ENCODE peak calls at places on chromosomes 3 and 15, in six cellular contexts. One of them, this sample, is unnamed. For H3K4me1, the result is how much of the 10 kb centered on the place peaks cover.

GRCh38 chr15:45157974-45158373 is 28.2 kb downstream of the DUOX1 start:
- DNase-seq in IMR-90: peak
- DNase-seq in GM23338: peak
- DNase-seq in tibial artery: no peak
- DNase-seq in GM23248: peak
- DNase-seq in cardiac muscle cell: peak
- DNase-seq in this sample: no peak

GRCh38 chr15:35928847-35929246 is 382.9 kb upstream of the DPH6 start:
- DNase-seq in IMR-90: no peak
- DNase-seq in GM23338: no peak
- DNase-seq in tibial artery: no peak
- DNase-seq in GM23248: no peak
- DNase-seq in cardiac muscle cell: no peak
- DNase-seq in this sample: no peak

GRCh38 chr15:69074011-69074842 is 59.7 kb downstream of the NOX5 start:
- DNase-seq in IMR-90: peak
- DNase-seq in GM23338: peak
- DNase-seq in tibial artery: peak
- DNase-seq in GM23248: peak
- DNase-seq in cardiac muscle cell: peak
- DNase-seq in this sample: peak

GRCh38 chr3:157865449-157865862 is 240.8 kb downstream of the SHOX2 start:
- DNase-seq in IMR-90: no peak
- DNase-seq in GM23338: peak
- DNase-seq in tibial artery: no peak
- DNase-seq in GM23248: no peak
- DNase-seq in cardiac muscle cell: peak
- DNase-seq in this sample: peak

GRCh38 chr15:87045741-87046140 is 966.1 kb downstream of the AGBL1 start:
- DNase-seq in IMR-90: no peak
- DNase-seq in GM23338: no peak
- DNase-seq in tibial artery: no peak
- DNase-seq in GM23248: no peak
- DNase-seq in cardiac muscle cell: no peak
- DNase-seq in this sample: no peak

GRCh38 chr3:12294885-12295580 is 6.2 kb downstream of the PPARG start:
- DNase-seq in IMR-90: peak
- DNase-seq in GM23338: no peak
- DNase-seq in tibial artery: no peak
- DNase-seq in GM23248: peak
- DNase-seq in cardiac muscle cell: peak
- DNase-seq in this sample: no peak

GRCh38 chr3:113783463-113783862 is 36.6 kb downstream of the ATP6V1A start:
- DNase-seq in IMR-90: peak
- DNase-seq in GM23338: no peak
- DNase-seq in tibial artery: no peak
- DNase-seq in GM23248: peak
- DNase-seq in cardiac muscle cell: peak
- DNase-seq in this sample: no peak

GRCh38 chr3:149384911-149385321 is 7.5 kb upstream of the TM4SF1 start:
- DNase-seq in IMR-90: peak
- DNase-seq in GM23338: no peak
- DNase-seq in tibial artery: no peak
- DNase-seq in GM23248: peak
- DNase-seq in cardiac muscle cell: peak
- DNase-seq in this sample: no peak

GRCh38 chr3:58049143-58049785 is 41.0 kb downstream of the FLNB start:
- DNase-seq in IMR-90: peak
- DNase-seq in GM23338: peak
- DNase-seq in tibial artery: peak
- DNase-seq in GM23248: peak
- DNase-seq in cardiac muscle cell: peak
- DNase-seq in this sample: peak

GRCh38 chr3:35633332-35634124 is 5.8 kb upstream of the ARPP21 start:
- DNase-seq in IMR-90: no peak
- DNase-seq in GM23338: no peak
- DNase-seq in tibial artery: no peak
- DNase-seq in GM23248: no peak
- DNase-seq in cardiac muscle cell: peak
- DNase-seq in this sample: no peak

GRCh38 chr3:11379824-11380281 is 107.7 kb downstream of the ATG7 start:
- DNase-seq in IMR-90: no peak
- DNase-seq in GM23338: no peak
- DNase-seq in tibial artery: no peak
- DNase-seq in GM23248: no peak
- DNase-seq in cardiac muscle cell: peak
- DNase-seq in this sample: no peak

GRCh38 chr15:43361313-43361903 is 9.4 kb downstream of the ZSCAN29 start:
- DNase-seq in IMR-90: no peak
- DNase-seq in GM23338: peak
- DNase-seq in tibial artery: no peak
- DNase-seq in GM23248: peak
- DNase-seq in cardiac muscle cell: no peak
- DNase-seq in this sample: no peak

GRCh38 chr3:137039570-137039969 is 81.8 kb downstream of the IL20RB start:
- DNase-seq in IMR-90: no peak
- DNase-seq in GM23338: no peak
- DNase-seq in tibial artery: no peak
- DNase-seq in GM23248: peak
- DNase-seq in cardiac muscle cell: peak
- DNase-seq in this sample: no peak

GRCh38 chr3:167929937-167930336 is 165.8 kb downstream of the GOLIM4 start:
- DNase-seq in IMR-90: no peak
- DNase-seq in GM23338: peak
- DNase-seq in tibial artery: no peak
- DNase-seq in GM23248: no peak
- DNase-seq in cardiac muscle cell: no peak
- DNase-seq in this sample: peak

GRCh38 chr3:149247929-149248691 is 26.5 kb upstream of the CP start:
- DNase-seq in IMR-90: peak
- DNase-seq in GM23338: peak
- DNase-seq in tibial artery: no peak
- DNase-seq in GM23248: peak
- DNase-seq in cardiac muscle cell: peak
- DNase-seq in this sample: no peak

GRCh38 chr15:97929456-97930229 is 30.9 kb upstream of the ARRDC4 start:
- DNase-seq in IMR-90: no peak
- DNase-seq in GM23338: no peak
- DNase-seq in tibial artery: no peak
- DNase-seq in GM23248: no peak
- DNase-seq in cardiac muscle cell: no peak
- DNase-seq in this sample: no peak
- H3K27ac ChIP-seq in IMR-90: no peak
- H3K27ac ChIP-seq in GM23338: no peak
- H3K27ac ChIP-seq in tibial artery: no peak
- H3K27ac ChIP-seq in GM23248: no peak
- H3K27ac ChIP-seq in cardiac muscle cell: no peak
- H3K27ac ChIP-seq in this sample: no peak

GRCh38 chr3:15023719-15024118 is 41.4 kb downstream of the MRPS25 start:
- DNase-seq in IMR-90: no peak
- DNase-seq in GM23338: no peak
- DNase-seq in tibial artery: no peak
- DNase-seq in GM23248: no peak
- DNase-seq in cardiac muscle cell: no peak
- DNase-seq in this sample: no peak

DNA sequence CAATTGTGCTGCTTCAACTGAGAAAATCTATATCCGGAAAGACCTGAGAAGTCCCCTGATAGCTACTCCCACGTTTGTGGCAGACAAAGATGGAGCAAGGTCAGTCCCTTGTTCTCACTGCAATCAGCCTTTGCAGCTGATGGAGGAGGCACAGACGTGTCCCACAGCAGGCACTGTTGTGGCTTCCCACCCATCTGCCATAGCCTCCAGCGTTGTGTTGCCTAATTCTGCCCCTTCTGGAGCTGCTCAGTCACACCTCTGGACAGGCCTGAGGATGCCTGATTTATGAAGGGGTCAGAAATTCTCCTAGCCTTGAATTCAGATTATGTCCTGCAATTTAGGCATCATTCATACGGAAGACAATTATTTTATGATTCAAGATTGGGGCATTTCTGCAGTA is 41.9 kb downstream of the MRPS25 start:
- DNase-seq in IMR-90: no peak
- DNase-seq in GM23338: no peak
- DNase-seq in tibial artery: no peak
- DNase-seq in GM23248: no peak
- DNase-seq in cardiac muscle cell: no peak
- DNase-seq in this sample: no peak
- H3K4me1 ChIP-seq in IMR-90: under half
- H3K4me1 ChIP-seq in GM23338: under half
- H3K4me1 ChIP-seq in tibial artery: under half
- H3K4me1 ChIP-seq in GM23248: under half
- H3K4me1 ChIP-seq in cardiac muscle cell: under half
- H3K4me1 ChIP-seq in this sample: under half

DNA sequence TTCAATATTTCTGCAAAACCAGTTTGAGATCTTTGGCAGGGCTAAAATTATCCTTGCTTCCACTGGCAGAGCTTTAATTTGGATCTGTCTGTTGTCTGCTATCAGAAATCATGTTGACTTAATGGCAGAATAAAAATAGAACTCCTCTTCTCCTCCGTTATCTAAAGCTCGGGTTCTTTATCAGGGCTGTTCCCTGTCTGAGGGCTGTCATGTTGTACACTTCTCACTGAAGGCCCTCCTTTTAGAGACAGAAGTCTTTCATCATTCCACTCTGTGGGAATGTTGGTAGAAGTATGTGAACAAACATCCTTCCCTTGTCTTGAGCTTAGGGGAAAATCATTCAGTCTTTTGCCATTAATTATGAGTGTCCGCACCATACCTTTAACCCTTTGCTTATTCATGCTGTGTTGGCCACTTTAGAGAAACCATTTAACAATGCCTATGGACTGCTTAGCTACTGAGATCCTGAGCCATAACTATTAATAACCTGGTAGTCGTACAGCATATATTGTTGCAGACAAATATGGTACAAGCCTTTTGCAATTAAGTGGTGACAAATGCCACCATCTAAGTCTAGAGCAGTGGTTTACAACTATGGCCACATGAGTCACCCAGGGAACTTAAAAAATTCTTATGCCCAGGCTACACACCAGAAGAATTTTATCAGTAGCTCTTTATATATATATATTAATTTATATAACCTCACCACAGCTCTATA is 226.0 kb upstream of the TPM1 start:
- DNase-seq in IMR-90: no peak
- DNase-seq in GM23338: no peak
- DNase-seq in tibial artery: no peak
- DNase-seq in GM23248: no peak
- DNase-seq in cardiac muscle cell: peak
- DNase-seq in this sample: peak
- H3K27ac ChIP-seq in IMR-90: no peak
- H3K27ac ChIP-seq in GM23338: no peak
- H3K27ac ChIP-seq in tibial artery: no peak
- H3K27ac ChIP-seq in GM23248: no peak
- H3K27ac ChIP-seq in cardiac muscle cell: peak
- H3K27ac ChIP-seq in this sample: peak

GRCh38 chr15:90067181-90067952 is 34.9 kb downstream of the IDH2 start:
- DNase-seq in IMR-90: no peak
- DNase-seq in GM23338: no peak
- DNase-seq in tibial artery: no peak
- DNase-seq in GM23248: no peak
- DNase-seq in cardiac muscle cell: no peak
- DNase-seq in this sample: no peak
- H3K4me1 ChIP-seq in IMR-90: under half
- H3K4me1 ChIP-seq in GM23338: under half
- H3K4me1 ChIP-seq in tibial artery: under half
- H3K4me1 ChIP-seq in GM23248: under half
- H3K4me1 ChIP-seq in cardiac muscle cell: under half
- H3K4me1 ChIP-seq in this sample: under half

GRCh38 chr15:59352189-59352588 is 20.5 kb downstream of the MYO1E start:
- DNase-seq in IMR-90: no peak
- DNase-seq in GM23338: no peak
- DNase-seq in tibial artery: no peak
- DNase-seq in GM23248: no peak
- DNase-seq in cardiac muscle cell: no peak
- DNase-seq in this sample: no peak
- H3K27ac ChIP-seq in IMR-90: no peak
- H3K27ac ChIP-seq in GM23338: no peak
- H3K27ac ChIP-seq in tibial artery: no peak
- H3K27ac ChIP-seq in GM23248: no peak
- H3K27ac ChIP-seq in cardiac muscle cell: no peak
- H3K27ac ChIP-seq in this sample: peak

GRCh38 chr3:170531054-170531453 is 54.8 kb downstream of the SLC7A14 start:
- DNase-seq in IMR-90: no peak
- DNase-seq in GM23338: no peak
- DNase-seq in tibial artery: no peak
- DNase-seq in GM23248: no peak
- DNase-seq in cardiac muscle cell: no peak
- DNase-seq in this sample: no peak

GRCh38 chr3:170536712-170537111 is 49.2 kb downstream of the SLC7A14 start:
- DNase-seq in IMR-90: no peak
- DNase-seq in GM23338: no peak
- DNase-seq in tibial artery: no peak
- DNase-seq in GM23248: no peak
- DNase-seq in cardiac muscle cell: no peak
- DNase-seq in this sample: no peak

GRCh38 chr3:170531557-170532335 is 54.1 kb downstream of the SLC7A14 start:
- DNase-seq in IMR-90: no peak
- DNase-seq in GM23338: no peak
- DNase-seq in tibial artery: peak
- DNase-seq in GM23248: peak
- DNase-seq in cardiac muscle cell: no peak
- DNase-seq in this sample: no peak

GRCh38 chr3:170532573-170532972 is 53.3 kb downstream of the SLC7A14 start:
- DNase-seq in IMR-90: no peak
- DNase-seq in GM23338: no peak
- DNase-seq in tibial artery: no peak
- DNase-seq in GM23248: no peak
- DNase-seq in cardiac muscle cell: no peak
- DNase-seq in this sample: no peak

GRCh38 chr3:170534232-170534631 is 51.6 kb downstream of the SLC7A14 start:
- DNase-seq in IMR-90: no peak
- DNase-seq in GM23338: no peak
- DNase-seq in tibial artery: no peak
- DNase-seq in GM23248: no peak
- DNase-seq in cardiac muscle cell: no peak
- DNase-seq in this sample: no peak
- H3K4me1 ChIP-seq in IMR-90: under half
- H3K4me1 ChIP-seq in GM23338: under half
- H3K4me1 ChIP-seq in tibial artery: under half
- H3K4me1 ChIP-seq in GM23248: under half
- H3K4me1 ChIP-seq in cardiac muscle cell: under half
- H3K4me1 ChIP-seq in this sample: under half

DNA sequence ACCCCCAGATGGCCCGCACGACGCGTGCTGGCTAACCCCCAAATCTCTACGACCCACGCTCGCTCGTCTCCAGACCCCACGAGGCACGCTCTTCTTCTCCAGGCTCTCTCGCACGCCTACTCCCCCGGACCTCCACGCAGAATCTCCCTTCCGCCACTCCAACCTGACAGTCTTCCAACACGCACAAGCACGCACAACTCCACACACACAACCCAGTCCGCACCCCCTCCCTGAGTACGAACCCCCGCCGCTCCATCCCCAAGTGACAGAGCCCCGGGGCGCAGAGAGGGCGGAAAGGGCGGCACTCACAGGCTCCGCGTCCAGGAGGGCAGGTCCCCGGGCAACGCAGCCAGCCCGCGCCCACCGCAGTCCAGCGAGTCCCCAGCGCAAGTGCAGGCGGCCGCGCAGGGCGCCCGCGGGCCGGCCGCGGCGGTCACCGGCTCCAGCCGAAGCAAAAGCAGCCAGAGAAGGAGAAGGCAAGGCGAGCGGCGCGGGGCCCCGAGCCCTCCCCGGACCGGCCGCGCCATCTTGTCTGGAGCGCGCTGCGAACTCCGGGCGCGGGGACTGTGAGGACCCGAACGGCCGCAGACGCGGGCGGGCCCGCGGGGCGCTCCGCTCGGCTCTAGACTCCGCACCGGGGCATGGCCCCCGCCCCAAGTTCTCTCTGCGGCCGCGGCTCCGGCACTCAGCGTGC is 794 bp downstream of the LRIG1 start:
- DNase-seq in IMR-90: peak
- DNase-seq in GM23338: no peak
- DNase-seq in tibial artery: no peak
- DNase-seq in GM23248: peak
- DNase-seq in cardiac muscle cell: peak
- DNase-seq in this sample: peak
- H3K27ac ChIP-seq in IMR-90: peak
- H3K27ac ChIP-seq in GM23338: no peak
- H3K27ac ChIP-seq in tibial artery: peak
- H3K27ac ChIP-seq in GM23248: no peak
- H3K27ac ChIP-seq in cardiac muscle cell: peak
- H3K27ac ChIP-seq in this sample: peak